ENCODE peak calls at places on chromosomes 12 and 14, in eight cellular contexts. V is tibial nerve, R is Peyer's patch, H is ovary, P is OCI-LY7, G is A549, S is Panc1, O is PC-3. B is an unnamed sample.

GRCh38 chr12:27400856-27401255 is 45.7 kb upstream of the SMCO2 start:
- DNase-seq in V (no peak), R (no peak), H (no peak), P (no peak), G (no peak), S (no peak), O (no peak), B (no peak)

GRCh38 chr12:2108166-2108565 is 55.4 kb downstream of the CACNA1C start:
- DNase-seq in V (no peak), R (no peak), H (no peak), P (no peak), G (no peak), S (no peak), O (no peak), B (no peak)

GRCh38 chr14:100747021-100747586 is 20.4 kb downstream of the DLK1 start:
- DNase-seq in V (peak; percentile 7), R (no peak), H (no peak), P (no peak), G (peak; percentile 73), S (peak; percentile 78), O (peak; percentile 95), B (no peak)

GRCh38 chr14:102554835-102555819 is 37.3 kb upstream of the RCOR1 start:
- DNase-seq in V (peak; percentile 13), R (peak; percentile 83), H (no peak), P (no peak), G (no peak), S (no peak), O (no peak), B (peak; percentile 59)

GRCh38 chr14:35050652-35051051 is 4.6 kb downstream of the FAM177A1 start:
- DNase-seq in V (no peak), R (no peak), H (no peak), P (no peak), G (peak; percentile 81), S (no peak), O (peak; percentile 75), B (no peak)

GRCh38 chr12:6115389-6115788 is 9.1 kb downstream of the VWF start:
- DNase-seq in V (no peak), R (no peak), H (no peak), P (no peak), G (no peak), S (no peak), O (peak; percentile 4), B (no peak)

GRCh38 chr14:40164083-40164482 is 731.9 kb upstream of the FBXO33 start:
- DNase-seq in V (no peak), R (no peak), H (no peak), P (no peak), G (no peak), S (no peak), O (peak; percentile 93), B (no peak)

GRCh38 chr12:49121047-49121696 is 10.0 kb downstream of the TUBA1B start:
- DNase-seq in V (peak; percentile 56), R (no peak), H (no peak), P (peak; percentile 26), G (peak; percentile 91), S (peak; percentile 72), O (peak; percentile 79), B (no peak)

GRCh38 chr14:100538566-100539318 is 48.5 kb downstream of the BEGAIN start:
- DNase-seq in V (no peak), R (peak; percentile 36), H (peak; percentile 34), P (no peak), G (no peak), S (no peak), O (no peak), B (peak; percentile 65)

GRCh38 chr12:79274571-79275064 is 410.0 kb downstream of the SYT1 start:
- DNase-seq in V (no peak), R (no peak), H (no peak), P (no peak), G (no peak), S (no peak), O (no peak), B (no peak)

GRCh38 chr12:52691076-52691764 is 11.0 kb upstream of the KRT1 start:
- DNase-seq in V (no peak), R (peak; percentile 55), H (no peak), P (peak; percentile 4), G (no peak), S (no peak), O (no peak), B (no peak)

GRCh38 chr14:91401751-91402150 is 15.9 kb downstream of the CCDC88C start:
- DNase-seq in V (no peak), R (no peak), H (no peak), P (no peak), G (no peak), S (no peak), O (no peak), B (no peak)

GRCh38 chr12:109597414-109597794 is 23.8 kb downstream of the MVK start:
- DNase-seq in V (no peak), R (no peak), H (no peak), P (no peak), G (no peak), S (no peak), O (no peak), B (no peak)

GRCh38 chr12:64882687-64883086 is 58.2 kb downstream of the TBC1D30 start:
- DNase-seq in V (no peak), R (no peak), H (no peak), P (no peak), G (no peak), S (no peak), O (no peak), B (no peak)

GRCh38 chr12:110316861-110317260 is 35.8 kb downstream of the ATP2A2 start:
- DNase-seq in V (no peak), R (no peak), H (no peak), P (no peak), G (no peak), S (no peak), O (peak; percentile 17), B (no peak)

GRCh38 chr14:97707603-97708002 is 910.4 kb downstream of the VRK1 start:
- DNase-seq in V (no peak), R (no peak), H (no peak), P (no peak), G (no peak), S (no peak), O (no peak), B (no peak)

GRCh38 chr12:55972045-55972843 is 1.6 kb upstream of the RAB5B start:
- DNase-seq in V (no peak), R (no peak), H (no peak), P (no peak), G (peak; percentile 39), S (no peak), O (peak; percentile 74), B (no peak)

GRCh38 chr12:120408771-120409170 is 29.1 kb upstream of the COX6A1 start:
- DNase-seq in V (no peak), R (no peak), H (no peak), P (no peak), G (no peak), S (no peak), O (no peak), B (no peak)

GRCh38 chr12:120406080-120406479 is 31.8 kb upstream of the COX6A1 start:
- DNase-seq in V (no peak), R (no peak), H (no peak), P (no peak), G (no peak), S (no peak), O (no peak), B (no peak)

GRCh38 chr12:120402217-120402616 is 33.3 kb upstream of the MSI1 start:
- DNase-seq in V (no peak), R (no peak), H (no peak), P (no peak), G (no peak), S (no peak), O (no peak), B (no peak)

GRCh38 chr12:120406553-120406952 is 31.4 kb upstream of the COX6A1 start:
- DNase-seq in V (no peak), R (no peak), H (no peak), P (no peak), G (no peak), S (no peak), O (no peak), B (no peak)

GRCh38 chr12:120404271-120404670 is 33.6 kb upstream of the COX6A1 start:
- DNase-seq in V (no peak), R (no peak), H (no peak), P (no peak), G (peak; percentile 36), S (no peak), O (no peak), B (no peak)
- H3K27ac ChIP-seq in V (no peak overlapping the region), R (no peak overlapping the region), H (no peak overlapping the region), P (no peak overlapping the region), G (no peak overlapping the region), S (no peak overlapping the region), O (no peak overlapping the region), B (no peak overlapping the region)

DNA sequence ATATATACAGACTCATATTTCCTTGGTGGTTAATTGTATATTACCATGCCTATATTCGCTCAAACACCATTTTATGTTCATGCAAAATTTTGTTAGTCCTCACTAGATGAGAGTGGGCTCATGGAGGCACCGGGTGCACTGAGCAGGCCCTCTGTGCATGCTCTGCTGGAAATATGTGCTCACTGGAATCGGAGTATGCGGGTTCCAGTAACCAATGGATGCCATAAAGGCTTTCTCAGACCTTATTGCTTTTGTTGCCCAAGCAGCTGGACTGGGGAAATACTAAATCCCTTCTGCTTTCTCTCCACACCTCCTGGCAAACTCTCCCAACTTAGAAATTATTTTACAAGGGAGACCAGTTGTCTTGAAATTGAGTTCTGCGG is 7.7 kb upstream of the HOXC6 start:
- DNase-seq in V (no peak), R (no peak), H (no peak), P (no peak), G (no peak), S (no peak), O (no peak), B (no peak)
- H3K27ac ChIP-seq in V (peak overlapping the region; percentile 95), R (peak overlapping the region; percentile 94), H (peak overlapping the region; percentile 100), P (no peak overlapping the region), G (no peak overlapping the region), S (peak overlapping the region; percentile 95), O (no peak overlapping the region), B (no peak overlapping the region)

DNA sequence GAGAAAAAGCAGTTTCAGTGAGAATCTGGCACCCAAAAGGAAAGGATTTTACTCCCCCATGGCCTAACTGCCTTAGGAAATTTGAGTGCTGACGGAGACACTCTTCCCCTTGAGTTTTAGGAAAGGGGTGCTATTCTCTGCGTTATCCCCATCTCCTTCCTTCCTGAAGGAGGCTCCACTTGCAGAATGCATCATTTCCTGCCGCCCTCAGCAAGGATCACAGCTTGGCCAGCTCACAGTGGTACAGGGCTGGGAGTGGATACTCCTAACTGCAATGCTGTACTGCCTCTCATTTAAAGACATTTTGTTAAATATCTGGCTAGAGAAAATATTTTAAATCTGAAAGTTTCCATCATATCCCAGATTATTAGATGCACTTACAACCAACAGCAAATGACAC is 33.0 kb downstream of the RDH12 start:
- DNase-seq in V (no peak), R (no peak), H (no peak), P (no peak), G (no peak), S (no peak), O (no peak), B (peak; percentile 43)
- H3K27ac ChIP-seq in V (no peak overlapping the region), R (no peak overlapping the region), H (no peak overlapping the region), P (no peak overlapping the region), G (no peak overlapping the region), S (no peak overlapping the region), O (no peak overlapping the region), B (no peak overlapping the region)

GRCh38 chr12:119775246-119775895 is 101.7 kb downstream of the CIT start:
- DNase-seq in V (no peak), R (no peak), H (no peak), P (no peak), G (no peak), S (no peak), O (no peak), B (no peak)

GRCh38 chr12:119772431-119772830 is 104.5 kb downstream of the PRKAB1 start:
- DNase-seq in V (no peak), R (no peak), H (no peak), P (no peak), G (no peak), S (no peak), O (peak; percentile 86), B (no peak)

GRCh38 chr12:119770146-119770545 is 102.2 kb downstream of the PRKAB1 start:
- DNase-seq in V (no peak), R (no peak), H (no peak), P (no peak), G (no peak), S (no peak), O (no peak), B (no peak)
- H3K27ac ChIP-seq in V (no peak overlapping the region), R (no peak overlapping the region), H (no peak overlapping the region), P (no peak overlapping the region), G (no peak overlapping the region), S (no peak overlapping the region), O (no peak overlapping the region), B (no peak overlapping the region)